ENCODE peak calls at places on chromosome 17, in ten cellular contexts. Q is body of pancreas, G is fibroblast of the aortic adventitia, Z is AG10803, O is heart left ventricle, N is HFFc6, U is foreskin keratinocyte, T is omental fat pad, W is A549, J is kidney epithelial cell. P is an unnamed sample.

GRCh38 chr17:44935116-44935515 is 12.5 kb downstream of the KIF18B start:
- DNase-seq in Q (no peak), G (no peak), Z (no peak), O (peak; percentile 51), N (no peak), U (no peak), T (no peak), W (no peak), J (no peak), P (no peak)

GRCh38 chr17:65049085-65049756 is 7.3 kb downstream of the GNA13 start:
- DNase-seq in Q (no peak), G (no peak), Z (no peak), O (no peak), N (no peak), U (no peak), T (no peak), W (no peak), J (no peak), P (no peak)

GRCh38 chr17:17933775-17934174 is 38.4 kb downstream of the TOM1L2 start:
- DNase-seq in Q (no peak), G (no peak), Z (peak; percentile 44), O (no peak), N (peak; percentile 32), U (no peak), T (no peak), W (no peak), J (no peak), P (no peak)

GRCh38 chr17:40190197-40191021 is 13.1 kb downstream of the RAPGEFL1 start:
- DNase-seq in Q (no peak), G (no peak), Z (no peak), O (no peak), N (no peak), U (no peak), T (no peak), W (peak; percentile 87), J (no peak), P (no peak)

GRCh38 chr17:71486171-71486740 is 634.6 kb upstream of the SOX9 start:
- DNase-seq in Q (no peak), G (no peak), Z (peak; percentile 64), O (no peak), N (no peak), U (peak; percentile 38), T (no peak), W (no peak), J (no peak), P (peak; percentile 3)

GRCh38 chr17:82281502-82282238 is 8.2 kb upstream of the CSNK1D start:
- DNase-seq in Q (peak; percentile 92), G (no peak), Z (no peak), O (no peak), N (no peak), U (peak; percentile 78), T (no peak), W (no peak), J (no peak), P (no peak)

GRCh38 chr17:49471089-49471683 is 23.9 kb upstream of the NGFR start:
- DNase-seq in Q (no peak), G (peak; percentile 17), Z (peak; percentile 18), O (peak; percentile 72), N (no peak), U (no peak), T (no peak), W (no peak), J (no peak), P (no peak)

GRCh38 chr17:43702636-43703035 is 40.9 kb upstream of the MEOX1 start:
- DNase-seq in Q (no peak), G (no peak), Z (no peak), O (no peak), N (no peak), U (no peak), T (no peak), W (peak; percentile 72), J (no peak), P (no peak)

DNA sequence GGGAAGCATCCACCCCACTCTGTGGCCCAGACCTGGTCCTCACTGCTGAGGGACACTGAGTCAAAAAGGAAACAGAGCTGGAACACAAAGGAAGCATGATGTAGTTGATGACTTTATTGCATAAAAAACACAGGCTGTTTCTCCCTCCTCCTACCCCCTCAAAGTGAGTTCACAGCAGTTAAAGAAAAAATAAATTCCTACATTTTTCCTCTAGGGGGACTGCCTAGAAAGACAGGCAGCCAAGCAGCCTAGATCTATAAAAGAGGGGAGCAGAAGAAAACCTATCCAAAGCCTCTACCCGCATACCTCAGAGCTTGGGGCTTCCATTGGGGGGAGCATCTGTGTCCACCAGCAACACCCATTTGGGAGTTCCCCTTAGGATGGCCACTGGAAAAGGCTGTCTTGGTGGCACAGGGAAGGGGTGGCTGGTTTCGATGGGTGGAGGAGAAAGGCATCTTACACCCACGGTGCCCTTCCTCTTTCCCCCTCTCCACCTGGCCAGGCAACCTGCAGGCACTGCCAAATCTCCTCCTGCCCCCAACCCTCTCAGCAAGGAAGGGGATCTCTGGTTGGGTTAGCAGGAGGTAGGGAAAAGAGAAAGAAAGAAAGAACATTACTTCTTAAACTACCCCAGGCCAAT is 3.9 kb upstream of the SCRN2 start:
- DNase-seq in Q (no peak), G (peak; percentile 34), Z (peak; percentile 38), O (no peak), N (peak; percentile 36), U (no peak), T (no peak), W (peak; percentile 80), J (no peak), P (peak; percentile 41)
- TF ChIP-seq CTCF in Q (peak; percentile 8), G (peak; percentile 59), Z (peak; percentile 56), O (no peak), N (peak; percentile 80), U (peak; percentile 51), T (no peak), W (peak; percentile 39), J (no peak), P (peak; percentile 42)

GRCh38 chr17:30939059-30939689 is 17.4 kb downstream of the ADAP2 start:
- DNase-seq in Q (no peak), G (no peak), Z (no peak), O (no peak), N (no peak), U (no peak), T (no peak), W (no peak), J (no peak), P (no peak)

GRCh38 chr17:30947796-30948195 is 23.0 kb upstream of the RNF135 start:
- DNase-seq in Q (no peak), G (peak; percentile 39), Z (no peak), O (no peak), N (no peak), U (no peak), T (no peak), W (no peak), J (no peak), P (no peak)

GRCh38 chr17:30942311-30943079 is 20.8 kb downstream of the ADAP2 start:
- DNase-seq in Q (no peak), G (no peak), Z (no peak), O (no peak), N (peak; percentile 51), U (no peak), T (no peak), W (no peak), J (no peak), P (no peak)
- TF ChIP-seq CTCF in Q (no peak), G (peak; percentile 5), Z (peak; percentile 14), O (no peak), N (peak; percentile 60), U (no peak), T (no peak), W (no peak), J (no peak), P (no peak)

GRCh38 chr17:34443832-34444469 is 80.9 kb upstream of the CCL1 start:
- DNase-seq in Q (peak; percentile 16), G (no peak), Z (no peak), O (no peak), N (no peak), U (no peak), T (no peak), W (peak; percentile 48), J (no peak), P (no peak)
- TF ChIP-seq CTCF in Q (peak; percentile 28), G (peak; percentile 12), Z (peak; percentile 16), O (peak; percentile 27), N (peak; percentile 26), U (peak; percentile 22), T (no peak), W (peak; percentile 45), J (no peak), P (no peak)

DNA sequence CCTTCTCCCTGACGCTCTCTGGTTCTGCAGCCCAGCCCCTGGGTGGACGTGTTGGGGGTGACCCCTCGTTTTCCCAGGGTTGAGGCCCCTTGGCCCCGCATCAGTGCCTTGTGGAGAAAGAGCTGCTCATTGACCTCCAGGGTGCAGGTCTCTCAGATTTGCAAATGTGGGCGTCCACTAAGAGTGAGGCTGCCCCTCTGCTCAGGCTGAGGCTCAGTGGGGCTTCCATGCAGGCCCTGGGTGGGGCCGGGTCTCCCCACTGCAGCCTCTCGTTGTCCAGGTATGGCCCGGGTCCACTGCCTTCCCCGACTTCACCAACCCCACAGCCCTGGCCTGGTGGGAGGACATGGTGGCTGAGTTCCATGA is 9.0 kb downstream of the GAA start:
- DNase-seq in Q (no peak), G (no peak), Z (no peak), O (no peak), N (no peak), U (no peak), T (no peak), W (no peak), J (no peak), P (no peak)
- TF ChIP-seq CTCF in Q (no peak), G (no peak), Z (no peak), O (no peak), N (no peak), U (no peak), T (no peak), W (no peak), J (no peak), P (no peak)